ENCODE peak calls at places on chromosomes 6 and 20, in nine cellular contexts. One of them, this sample, is unnamed.

GRCh38 chr6:135647521-135647920 is 150.0 kb upstream of the AHI1 start:
- DNase-seq in CD8-positive, alpha-beta T cell: no peak
- DNase-seq in suprapubic skin: no peak
- DNase-seq in AG10803: no peak
- DNase-seq in thoracic aorta: no peak
- DNase-seq in osteocyte: no peak
- DNase-seq in cardiac muscle cell: no peak
- DNase-seq in fibroblast of lung: no peak
- DNase-seq in CD4-positive, alpha-beta T cell: no peak
- DNase-seq in this sample: no peak

GRCh38 chr6:48733581-48733980 is 622.6 kb upstream of the PTCHD4 start:
- DNase-seq in CD8-positive, alpha-beta T cell: no peak
- DNase-seq in suprapubic skin: no peak
- DNase-seq in AG10803: no peak
- DNase-seq in thoracic aorta: no peak
- DNase-seq in osteocyte: no peak
- DNase-seq in cardiac muscle cell: no peak
- DNase-seq in fibroblast of lung: peak
- DNase-seq in CD4-positive, alpha-beta T cell: no peak
- DNase-seq in this sample: no peak

GRCh38 chr6:81818778-81819491 is 66.5 kb upstream of the TENT5A start:
- DNase-seq in CD8-positive, alpha-beta T cell: no peak
- DNase-seq in suprapubic skin: no peak
- DNase-seq in AG10803: no peak
- DNase-seq in thoracic aorta: no peak
- DNase-seq in osteocyte: no peak
- DNase-seq in cardiac muscle cell: no peak
- DNase-seq in fibroblast of lung: no peak
- DNase-seq in CD4-positive, alpha-beta T cell: no peak
- DNase-seq in this sample: no peak

GRCh38 chr6:112149719-112150263 is 62.4 kb downstream of the FAM229B start:
- DNase-seq in CD8-positive, alpha-beta T cell: no peak
- DNase-seq in suprapubic skin: no peak
- DNase-seq in AG10803: peak
- DNase-seq in thoracic aorta: no peak
- DNase-seq in osteocyte: no peak
- DNase-seq in cardiac muscle cell: no peak
- DNase-seq in fibroblast of lung: peak
- DNase-seq in CD4-positive, alpha-beta T cell: no peak
- DNase-seq in this sample: no peak

GRCh38 chr6:158068893-158069799 is 87.5 kb downstream of the SYNJ2 start:
- DNase-seq in CD8-positive, alpha-beta T cell: no peak
- DNase-seq in suprapubic skin: no peak
- DNase-seq in AG10803: peak
- DNase-seq in thoracic aorta: peak
- DNase-seq in osteocyte: no peak
- DNase-seq in cardiac muscle cell: no peak
- DNase-seq in fibroblast of lung: peak
- DNase-seq in CD4-positive, alpha-beta T cell: no peak
- DNase-seq in this sample: peak

GRCh38 chr6:139250296-139251274 is 41.2 kb downstream of the TXLNB start:
- DNase-seq in CD8-positive, alpha-beta T cell: peak
- DNase-seq in suprapubic skin: no peak
- DNase-seq in AG10803: peak
- DNase-seq in thoracic aorta: no peak
- DNase-seq in osteocyte: peak
- DNase-seq in cardiac muscle cell: peak
- DNase-seq in fibroblast of lung: peak
- DNase-seq in CD4-positive, alpha-beta T cell: peak
- DNase-seq in this sample: no peak

GRCh38 chr6:3870528-3870925 is 21.4 kb downstream of the FAM50B start:
- DNase-seq in CD8-positive, alpha-beta T cell: peak
- DNase-seq in suprapubic skin: peak
- DNase-seq in AG10803: no peak
- DNase-seq in thoracic aorta: no peak
- DNase-seq in osteocyte: no peak
- DNase-seq in cardiac muscle cell: no peak
- DNase-seq in fibroblast of lung: no peak
- DNase-seq in CD4-positive, alpha-beta T cell: no peak
- DNase-seq in this sample: no peak

GRCh38 chr6:157368359-157369049 is 12.5 kb upstream of the ZDHHC14 start:
- DNase-seq in CD8-positive, alpha-beta T cell: peak
- DNase-seq in suprapubic skin: no peak
- DNase-seq in AG10803: no peak
- DNase-seq in thoracic aorta: no peak
- DNase-seq in osteocyte: no peak
- DNase-seq in cardiac muscle cell: no peak
- DNase-seq in fibroblast of lung: no peak
- DNase-seq in CD4-positive, alpha-beta T cell: no peak
- DNase-seq in this sample: no peak

DNA sequence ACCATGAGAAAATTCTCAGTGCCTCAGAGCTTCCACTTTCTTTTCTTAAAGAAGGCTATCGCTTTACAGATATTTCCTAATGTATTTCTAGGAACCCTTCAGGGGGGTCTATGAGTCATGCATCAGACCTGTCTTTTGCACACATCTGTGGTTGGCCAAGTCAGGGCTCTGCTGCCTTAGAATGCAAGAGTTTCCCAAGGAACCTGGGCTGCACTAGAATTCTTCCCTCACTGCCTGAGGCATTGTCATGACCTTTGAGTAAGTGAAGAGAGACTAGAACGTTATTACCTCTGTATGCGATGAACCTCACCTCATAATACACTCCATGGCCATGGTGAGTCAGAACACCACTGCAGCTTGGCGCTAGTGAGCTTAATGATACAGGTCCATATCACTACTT is 365.0 kb upstream of the ID4 start:
- DNase-seq in CD8-positive, alpha-beta T cell: no peak
- DNase-seq in suprapubic skin: no peak
- DNase-seq in AG10803: peak
- DNase-seq in thoracic aorta: no peak
- DNase-seq in osteocyte: no peak
- DNase-seq in cardiac muscle cell: no peak
- DNase-seq in fibroblast of lung: peak
- DNase-seq in CD4-positive, alpha-beta T cell: no peak
- DNase-seq in this sample: no peak
- TF ChIP-seq CTCF in CD8-positive, alpha-beta T cell: no peak
- TF ChIP-seq CTCF in suprapubic skin: no peak
- TF ChIP-seq CTCF in AG10803: no peak
- TF ChIP-seq CTCF in thoracic aorta: no peak
- TF ChIP-seq CTCF in osteocyte: no peak
- TF ChIP-seq CTCF in cardiac muscle cell: no peak
- TF ChIP-seq CTCF in fibroblast of lung: no peak
- TF ChIP-seq CTCF in CD4-positive, alpha-beta T cell: no peak
- TF ChIP-seq CTCF in this sample: no peak

GRCh38 chr6:142507065-142507464 is 205.3 kb downstream of the ADGRG6 start:
- DNase-seq in CD8-positive, alpha-beta T cell: no peak
- DNase-seq in suprapubic skin: no peak
- DNase-seq in AG10803: no peak
- DNase-seq in thoracic aorta: no peak
- DNase-seq in osteocyte: no peak
- DNase-seq in cardiac muscle cell: no peak
- DNase-seq in fibroblast of lung: no peak
- DNase-seq in CD4-positive, alpha-beta T cell: no peak
- DNase-seq in this sample: no peak
- TF ChIP-seq CTCF in CD8-positive, alpha-beta T cell: no peak
- TF ChIP-seq CTCF in suprapubic skin: no peak
- TF ChIP-seq CTCF in AG10803: no peak
- TF ChIP-seq CTCF in thoracic aorta: no peak
- TF ChIP-seq CTCF in osteocyte: no peak
- TF ChIP-seq CTCF in cardiac muscle cell: no peak
- TF ChIP-seq CTCF in fibroblast of lung: no peak
- TF ChIP-seq CTCF in CD4-positive, alpha-beta T cell: no peak
- TF ChIP-seq CTCF in this sample: no peak

DNA sequence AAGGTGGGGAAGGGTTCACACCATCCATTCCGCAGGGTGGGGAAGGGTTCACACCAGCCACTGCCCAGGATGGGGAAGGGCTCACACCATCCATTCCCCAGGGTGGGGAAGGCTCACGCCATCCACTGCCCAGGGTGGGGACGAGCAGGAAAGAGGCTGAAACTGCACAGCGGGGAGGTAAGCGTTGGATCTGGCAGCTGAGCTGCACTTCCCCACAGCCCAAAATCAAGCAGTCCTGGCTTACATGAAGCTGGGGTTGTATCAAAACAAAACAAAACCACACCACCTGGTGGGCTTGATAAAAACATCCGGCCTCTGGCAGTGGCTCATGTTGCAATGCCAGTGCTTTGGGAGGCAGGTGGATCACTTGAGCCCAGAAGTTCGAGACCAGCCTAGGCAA is 268.5 kb downstream of the TAF4 start:
- DNase-seq in CD8-positive, alpha-beta T cell: no peak
- DNase-seq in suprapubic skin: no peak
- DNase-seq in AG10803: no peak
- DNase-seq in thoracic aorta: no peak
- DNase-seq in osteocyte: no peak
- DNase-seq in cardiac muscle cell: no peak
- DNase-seq in fibroblast of lung: peak
- DNase-seq in CD4-positive, alpha-beta T cell: no peak
- DNase-seq in this sample: peak
- TF ChIP-seq CTCF in CD8-positive, alpha-beta T cell: no peak
- TF ChIP-seq CTCF in suprapubic skin: no peak
- TF ChIP-seq CTCF in AG10803: no peak
- TF ChIP-seq CTCF in thoracic aorta: no peak
- TF ChIP-seq CTCF in osteocyte: no peak
- TF ChIP-seq CTCF in cardiac muscle cell: no peak
- TF ChIP-seq CTCF in fibroblast of lung: no peak
- TF ChIP-seq CTCF in CD4-positive, alpha-beta T cell: no peak
- TF ChIP-seq CTCF in this sample: no peak

GRCh38 chr6:146770275-146770964 is 171.6 kb downstream of the ADGB start:
- DNase-seq in CD8-positive, alpha-beta T cell: no peak
- DNase-seq in suprapubic skin: no peak
- DNase-seq in AG10803: no peak
- DNase-seq in thoracic aorta: no peak
- DNase-seq in osteocyte: no peak
- DNase-seq in cardiac muscle cell: no peak
- DNase-seq in fibroblast of lung: no peak
- DNase-seq in CD4-positive, alpha-beta T cell: no peak
- DNase-seq in this sample: no peak

GRCh38 chr6:146770965-146771735 is 172.4 kb downstream of the ADGB start:
- DNase-seq in CD8-positive, alpha-beta T cell: peak
- DNase-seq in suprapubic skin: no peak
- DNase-seq in AG10803: peak
- DNase-seq in thoracic aorta: no peak
- DNase-seq in osteocyte: no peak
- DNase-seq in cardiac muscle cell: no peak
- DNase-seq in fibroblast of lung: no peak
- DNase-seq in CD4-positive, alpha-beta T cell: peak
- DNase-seq in this sample: peak

DNA sequence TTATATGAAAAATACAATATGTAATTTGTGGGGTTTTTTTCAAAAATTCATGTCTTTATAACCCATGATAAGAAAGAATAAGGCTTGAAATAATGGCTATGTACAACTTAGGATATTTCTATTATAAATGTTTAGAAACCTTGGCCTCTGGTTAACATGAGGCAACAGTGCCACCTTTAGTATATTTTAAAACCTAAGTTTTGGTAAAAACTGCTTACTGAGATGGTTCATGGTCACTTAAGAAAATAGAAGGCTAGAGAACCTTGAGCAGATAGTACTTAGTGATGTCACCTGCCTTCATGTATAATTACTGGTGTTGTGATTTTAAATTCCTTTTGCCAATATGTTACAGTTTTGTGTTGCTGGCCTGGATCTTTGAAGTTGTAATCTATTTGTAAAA is 176.5 kb downstream of the ADGB start:
- DNase-seq in CD8-positive, alpha-beta T cell: no peak
- DNase-seq in suprapubic skin: no peak
- DNase-seq in AG10803: no peak
- DNase-seq in thoracic aorta: no peak
- DNase-seq in osteocyte: no peak
- DNase-seq in cardiac muscle cell: no peak
- DNase-seq in fibroblast of lung: peak
- DNase-seq in CD4-positive, alpha-beta T cell: no peak
- DNase-seq in this sample: no peak
- TF ChIP-seq CTCF in CD8-positive, alpha-beta T cell: no peak
- TF ChIP-seq CTCF in suprapubic skin: no peak
- TF ChIP-seq CTCF in AG10803: no peak
- TF ChIP-seq CTCF in thoracic aorta: no peak
- TF ChIP-seq CTCF in osteocyte: peak
- TF ChIP-seq CTCF in cardiac muscle cell: no peak
- TF ChIP-seq CTCF in fibroblast of lung: no peak
- TF ChIP-seq CTCF in CD4-positive, alpha-beta T cell: peak
- TF ChIP-seq CTCF in this sample: no peak

GRCh38 chr20:24657878-24658620 is 188.6 kb downstream of the SYNDIG1 start:
- DNase-seq in CD8-positive, alpha-beta T cell: no peak
- DNase-seq in suprapubic skin: no peak
- DNase-seq in AG10803: no peak
- DNase-seq in thoracic aorta: no peak
- DNase-seq in osteocyte: no peak
- DNase-seq in cardiac muscle cell: no peak
- DNase-seq in fibroblast of lung: peak
- DNase-seq in CD4-positive, alpha-beta T cell: no peak
- DNase-seq in this sample: no peak

GRCh38 chr20:24654425-24654824 is 185.0 kb downstream of the SYNDIG1 start:
- DNase-seq in CD8-positive, alpha-beta T cell: no peak
- DNase-seq in suprapubic skin: no peak
- DNase-seq in AG10803: no peak
- DNase-seq in thoracic aorta: no peak
- DNase-seq in osteocyte: no peak
- DNase-seq in cardiac muscle cell: no peak
- DNase-seq in fibroblast of lung: no peak
- DNase-seq in CD4-positive, alpha-beta T cell: no peak
- DNase-seq in this sample: no peak

GRCh38 chr20:24656391-24656790 is 187.0 kb downstream of the SYNDIG1 start:
- DNase-seq in CD8-positive, alpha-beta T cell: no peak
- DNase-seq in suprapubic skin: no peak
- DNase-seq in AG10803: no peak
- DNase-seq in thoracic aorta: no peak
- DNase-seq in osteocyte: no peak
- DNase-seq in cardiac muscle cell: no peak
- DNase-seq in fibroblast of lung: no peak
- DNase-seq in CD4-positive, alpha-beta T cell: no peak
- DNase-seq in this sample: no peak

GRCh38 chr20:24658920-24659660 is 189.7 kb downstream of the SYNDIG1 start:
- DNase-seq in CD8-positive, alpha-beta T cell: no peak
- DNase-seq in suprapubic skin: no peak
- DNase-seq in AG10803: no peak
- DNase-seq in thoracic aorta: no peak
- DNase-seq in osteocyte: no peak
- DNase-seq in cardiac muscle cell: no peak
- DNase-seq in fibroblast of lung: no peak
- DNase-seq in CD4-positive, alpha-beta T cell: no peak
- DNase-seq in this sample: no peak

DNA sequence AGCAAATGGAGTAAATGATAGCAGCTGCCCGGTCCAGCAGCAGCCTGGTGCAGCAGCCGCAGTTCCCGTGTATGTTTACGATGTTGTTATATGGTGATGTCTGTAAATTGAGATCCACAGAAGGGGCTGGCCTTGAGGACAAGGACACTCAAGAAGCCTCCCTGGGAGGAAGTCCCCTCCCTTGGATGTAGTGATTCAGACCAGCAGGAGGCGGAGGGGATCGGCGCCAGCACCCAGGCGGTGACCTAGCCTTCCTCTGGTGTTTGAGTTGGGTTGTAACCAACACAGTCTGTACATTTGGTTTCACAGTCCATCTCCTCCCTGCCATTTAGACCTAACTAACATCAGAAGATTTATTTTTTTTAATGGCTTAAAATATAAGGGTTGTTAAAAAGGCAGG is 187.8 kb downstream of the SYNDIG1 start:
- DNase-seq in CD8-positive, alpha-beta T cell: no peak
- DNase-seq in suprapubic skin: no peak
- DNase-seq in AG10803: no peak
- DNase-seq in thoracic aorta: no peak
- DNase-seq in osteocyte: no peak
- DNase-seq in cardiac muscle cell: no peak
- DNase-seq in fibroblast of lung: peak
- DNase-seq in CD4-positive, alpha-beta T cell: no peak
- DNase-seq in this sample: no peak
- TF ChIP-seq CTCF in CD8-positive, alpha-beta T cell: no peak
- TF ChIP-seq CTCF in suprapubic skin: no peak
- TF ChIP-seq CTCF in AG10803: no peak
- TF ChIP-seq CTCF in thoracic aorta: peak
- TF ChIP-seq CTCF in osteocyte: peak
- TF ChIP-seq CTCF in cardiac muscle cell: peak
- TF ChIP-seq CTCF in fibroblast of lung: peak
- TF ChIP-seq CTCF in CD4-positive, alpha-beta T cell: no peak
- TF ChIP-seq CTCF in this sample: no peak